ENCODE peak calls at places on chromosome 11, in six cellular contexts. S is left ventricle myocardium superior; J is stimulated activated effector memory CD8-positive, alpha-beta T cell treated with anti-CD3 and anti-CD28 coated beads, Interleukin-12 subunit alpha, Interleukin-12 subunit beta, amount 100 ng/mL, for 72 hours; F is effector memory CD8-positive, alpha-beta T cell; A is right cardiac atrium; G is natural killer cell. W is an unnamed sample.

GRCh38 chr11:76810151-76810853 is 27.1 kb downstream of the TSKU start:
- ATAC-seq in S (no peak), J (peak; percentile 54), F (no peak), A (peak; percentile 17), G (no peak), W (peak; percentile 58)

GRCh38 chr11:47861762-47862161 is 13.6 kb upstream of the NUP160 start:
- ATAC-seq in S (no peak), J (no peak), F (no peak), A (peak; percentile 53), G (no peak), W (peak; percentile 76)

GRCh38 chr11:65425105-65425970 is 2.7 kb downstream of the NEAT1 start:
- ATAC-seq in S (no peak), J (peak; percentile 53), F (peak; percentile 58), A (no peak), G (peak; percentile 46), W (peak; percentile 27)

GRCh38 chr11:66842896-66843775 is at the start of gene RCE1:
- ATAC-seq in S (peak; percentile 98), J (peak; percentile 95), F (peak; percentile 89), A (peak; percentile 96), G (peak; percentile 91), W (peak; percentile 95)

GRCh38 chr11:18173225-18173866 is 709 bp downstream of the MRGPRX4 start:
- ATAC-seq in S (no peak), J (no peak), F (no peak), A (no peak), G (no peak), W (no peak)

GRCh38 chr11:125070699-125071254 is 7.7 kb downstream of the SLC37A2 start:
- ATAC-seq in S (peak; percentile 90), J (peak; percentile 93), F (peak; percentile 64), A (peak; percentile 87), G (peak; percentile 87), W (peak; percentile 83)

GRCh38 chr11:40293655-40294342 is 1165.7 kb downstream of the LRRC4C start:
- ATAC-seq in S (peak; percentile 90), J (peak; percentile 58), F (no peak), A (peak; percentile 93), G (peak; percentile 58), W (peak; percentile 59)

GRCh38 chr11:47711816-47712215 is 3.4 kb downstream of the AGBL2 start:
- ATAC-seq in S (no peak), J (no peak), F (no peak), A (no peak), G (no peak), W (no peak)

GRCh38 chr11:1845571-1846452 is 7.0 kb downstream of the TNNI2 start:
- ATAC-seq in S (no peak), J (peak; percentile 62), F (peak; percentile 74), A (no peak), G (peak; percentile 30), W (peak; percentile 59)

GRCh38 chr11:94524293-94524692 is 12.0 kb downstream of the C11orf97 start:
- ATAC-seq in S (no peak), J (no peak), F (no peak), A (no peak), G (no peak), W (no peak)

GRCh38 chr11:58707767-58708166 is 24.0 kb downstream of the GLYAT start:
- ATAC-seq in S (no peak), J (no peak), F (no peak), A (no peak), G (no peak), W (no peak)

GRCh38 chr11:64885367-64886286 is 7.2 kb upstream of the EHD1 start:
- ATAC-seq in S (no peak), J (peak; percentile 82), F (peak; percentile 73), A (no peak), G (no peak), W (peak; percentile 90)

GRCh38 chr11:17683378-17684161 is 35.8 kb upstream of the MYOD1 start:
- ATAC-seq in S (no peak), J (no peak), F (no peak), A (no peak), G (no peak), W (no peak)

GRCh38 chr11:112841719-112842118 is 119.5 kb upstream of the NCAM1 start:
- ATAC-seq in S (no peak), J (no peak), F (no peak), A (no peak), G (peak; percentile 53), W (no peak)

GRCh38 chr11:71928739-71929443 is at the start of gene RNF121:
- ATAC-seq in S (peak; percentile 99), J (peak; percentile 95), F (peak; percentile 86), A (peak; percentile 99), G (peak; percentile 93), W (peak; percentile 94)

GRCh38 chr11:27710536-27710935 is 10.3 kb upstream of the BDNF start:
- ATAC-seq in S (no peak), J (no peak), F (no peak), A (no peak), G (no peak), W (no peak)

GRCh38 chr11:72483412-72484186 is 49.3 kb upstream of the CLPB start:
- ATAC-seq in S (peak; percentile 72), J (peak; percentile 71), F (peak; percentile 29), A (peak; percentile 47), G (no peak), W (no peak)

GRCh38 chr11:134579709-134580634 is 167.9 kb upstream of the B3GAT1 start:
- ATAC-seq in S (no peak), J (no peak), F (no peak), A (no peak), G (no peak), W (no peak)

GRCh38 chr11:66281776-66282467 is 3.9 kb downstream of the CNIH2 start:
- ATAC-seq in S (no peak), J (no peak), F (no peak), A (no peak), G (no peak), W (peak; percentile 8)

GRCh38 chr11:83374311-83374710 is 88.1 kb upstream of the CCDC90B start:
- ATAC-seq in S (no peak), J (no peak), F (no peak), A (no peak), G (no peak), W (no peak)

GRCh38 chr11:63511349-63511748 is 5.5 kb downstream of the LGALS12 start:
- ATAC-seq in S (no peak), J (no peak), F (no peak), A (no peak), G (no peak), W (no peak)

GRCh38 chr11:108111126-108111525 is 10.2 kb upstream of the ACAT1 start:
- ATAC-seq in S (no peak), J (no peak), F (no peak), A (no peak), G (no peak), W (peak; percentile 18)

GRCh38 chr11:129323896-129324522 is 51.6 kb upstream of the BARX2 start:
- ATAC-seq in S (peak; percentile 93), J (no peak), F (no peak), A (peak; percentile 93), G (no peak), W (no peak)

GRCh38 chr11:133835258-133836075 is 9.8 kb downstream of the SPATA19 start:
- ATAC-seq in S (peak; percentile 83), J (peak; percentile 79), F (peak; percentile 17), A (peak; percentile 71), G (peak; percentile 67), W (peak; percentile 87)

GRCh38 chr11:11789735-11790369 is 51.9 kb upstream of the USP47 start:
- ATAC-seq in S (no peak), J (no peak), F (no peak), A (no peak), G (no peak), W (no peak)

GRCh38 chr11:62001450-62002178 is 34.2 kb upstream of the FTH1 start:
- ATAC-seq in S (peak; percentile 72), J (no peak), F (no peak), A (peak; percentile 64), G (no peak), W (no peak)

GRCh38 chr11:32388871-32389770 is 46.2 kb downstream of the WT1 start:
- ATAC-seq in S (no peak), J (no peak), F (no peak), A (no peak), G (no peak), W (no peak)

GRCh38 chr11:61120865-61121831 is 18.9 kb downstream of the CD5 start:
- ATAC-seq in S (peak; percentile 82), J (no peak), F (peak; percentile 77), A (peak; percentile 54), G (peak; percentile 32), W (no peak)

GRCh38 chr11:61835663-61836024 is 7.5 kb downstream of the FADS2 start:
- ATAC-seq in S (no peak), J (no peak), F (no peak), A (no peak), G (no peak), W (no peak)

GRCh38 chr11:6746086-6746618 is 25.6 kb downstream of the OR2AG2 start:
- ATAC-seq in S (peak; percentile 62), J (peak; percentile 83), F (peak; percentile 88), A (peak; percentile 64), G (peak; percentile 87), W (peak; percentile 73)

GRCh38 chr11:92251980-92252379 is 27.4 kb downstream of the FAT3 start:
- ATAC-seq in S (no peak), J (no peak), F (no peak), A (no peak), G (no peak), W (no peak)

W was measured in activated T-helper 17 cell treated with anti-CD3 and anti-CD28 coated beads, Interleukin-2, amount 50 U/mL, for 72 hours.